ENCODE peak calls at places on chromosomes 3 and 15, in four cellular contexts. One of them, this sample, is unnamed.

GRCh38 chr15:101246824-101247745 is 4.8 kb downstream of the CHSY1 start:
- DNase-seq in anterior cingulate cortex: no peak
- DNase-seq in GM04503: no peak
- DNase-seq in GM03348: no peak
- DNase-seq in this sample: no peak

GRCh38 chr3:12196684-12197083 is 38.0 kb upstream of the TIMP4 start:
- DNase-seq in anterior cingulate cortex: no peak
- DNase-seq in GM04503: no peak
- DNase-seq in GM03348: no peak
- DNase-seq in this sample: no peak

GRCh38 chr15:29131336-29132109 is 138.1 kb downstream of the NSMCE3 start:
- DNase-seq in anterior cingulate cortex: no peak
- DNase-seq in GM04503: no peak
- DNase-seq in GM03348: no peak
- DNase-seq in this sample: no peak

GRCh38 chr15:61994216-61994615 is 66.0 kb downstream of the VPS13C start:
- DNase-seq in anterior cingulate cortex: no peak
- DNase-seq in GM04503: peak
- DNase-seq in GM03348: peak
- DNase-seq in this sample: peak

GRCh38 chr15:67307889-67308597 is 53.5 kb downstream of the IQCH start:
- DNase-seq in anterior cingulate cortex: no peak
- DNase-seq in GM04503: no peak
- DNase-seq in GM03348: no peak
- DNase-seq in this sample: no peak

GRCh38 chr15:63402498-63403253 is 21.0 kb upstream of the CA12 start:
- DNase-seq in anterior cingulate cortex: no peak
- DNase-seq in GM04503: no peak
- DNase-seq in GM03348: peak
- DNase-seq in this sample: peak

GRCh38 chr3:74443102-74443501 is 171.4 kb downstream of the CNTN3 start:
- DNase-seq in anterior cingulate cortex: no peak
- DNase-seq in GM04503: peak
- DNase-seq in GM03348: peak
- DNase-seq in this sample: no peak

GRCh38 chr3:136535906-136536305 is 216.3 kb downstream of the STAG1 start:
- DNase-seq in anterior cingulate cortex: no peak
- DNase-seq in GM04503: no peak
- DNase-seq in GM03348: peak
- DNase-seq in this sample: no peak

GRCh38 chr15:31338318-31338878 is 11.8 kb downstream of the KLF13 start:
- DNase-seq in anterior cingulate cortex: no peak
- DNase-seq in GM04503: no peak
- DNase-seq in GM03348: no peak
- DNase-seq in this sample: no peak

GRCh38 chr3:64082917-64083587 is 59.8 kb upstream of the PSMD6 start:
- DNase-seq in anterior cingulate cortex: no peak
- DNase-seq in GM04503: peak
- DNase-seq in GM03348: no peak
- DNase-seq in this sample: peak

GRCh38 chr15:60052796-60053195 is 48.7 kb downstream of the FOXB1 start:
- DNase-seq in anterior cingulate cortex: no peak
- DNase-seq in GM04503: no peak
- DNase-seq in GM03348: no peak
- DNase-seq in this sample: no peak

GRCh38 chr15:51750942-51751686 is at the start of gene TMOD2:
- DNase-seq in anterior cingulate cortex: no peak
- DNase-seq in GM04503: no peak
- DNase-seq in GM03348: peak
- DNase-seq in this sample: peak

GRCh38 chr15:42863572-42864239 is 56.9 kb downstream of the TTBK2 start:
- DNase-seq in anterior cingulate cortex: no peak
- DNase-seq in GM04503: no peak
- DNase-seq in GM03348: no peak
- DNase-seq in this sample: no peak

GRCh38 chr15:33448151-33448550 is 137.4 kb downstream of the RYR3 start:
- DNase-seq in anterior cingulate cortex: no peak
- DNase-seq in GM04503: no peak
- DNase-seq in GM03348: no peak
- DNase-seq in this sample: no peak

GRCh38 chr3:149010504-149010951 is 19.2 kb downstream of the GYG1 start:
- DNase-seq in anterior cingulate cortex: no peak
- DNase-seq in GM04503: no peak
- DNase-seq in GM03348: no peak
- DNase-seq in this sample: no peak

GRCh38 chr3:191340976-191341375 is 10.7 kb upstream of the UTS2B start:
- DNase-seq in anterior cingulate cortex: no peak
- DNase-seq in GM04503: no peak
- DNase-seq in GM03348: no peak
- DNase-seq in this sample: no peak

GRCh38 chr3:126982522-126983175 is at the start of gene PLXNA1:
- DNase-seq in anterior cingulate cortex: peak
- DNase-seq in GM04503: peak
- DNase-seq in GM03348: peak
- DNase-seq in this sample: peak

GRCh38 chr3:197811343-197811742 is 20.3 kb downstream of the LRCH3 start:
- DNase-seq in anterior cingulate cortex: no peak
- DNase-seq in GM04503: peak
- DNase-seq in GM03348: peak
- DNase-seq in this sample: peak

GRCh38 chr3:13110678-13111116 is 37.5 kb upstream of the IQSEC1 start:
- DNase-seq in anterior cingulate cortex: no peak
- DNase-seq in GM04503: no peak
- DNase-seq in GM03348: no peak
- DNase-seq in this sample: peak

GRCh38 chr3:127035672-127036071 is 52.8 kb downstream of the PLXNA1 start:
- DNase-seq in anterior cingulate cortex: no peak
- DNase-seq in GM04503: peak
- DNase-seq in GM03348: peak
- DNase-seq in this sample: peak

GRCh38 chr15:101135532-101136166 is 116.2 kb downstream of the CHSY1 start:
- DNase-seq in anterior cingulate cortex: no peak
- DNase-seq in GM04503: no peak
- DNase-seq in GM03348: no peak
- DNase-seq in this sample: no peak

GRCh38 chr3:76346680-76347079 is 561.3 kb upstream of the ZNF717 start:
- DNase-seq in anterior cingulate cortex: no peak
- DNase-seq in GM04503: no peak
- DNase-seq in GM03348: no peak
- DNase-seq in this sample: no peak

GRCh38 chr3:107938128-107938527 is 152.7 kb downstream of the CD47 start:
- DNase-seq in anterior cingulate cortex: no peak
- DNase-seq in GM04503: peak
- DNase-seq in GM03348: peak
- DNase-seq in this sample: peak

GRCh38 chr3:169144691-169145090 is 518.8 kb downstream of the MECOM start:
- DNase-seq in anterior cingulate cortex: no peak
- DNase-seq in GM04503: no peak
- DNase-seq in GM03348: no peak
- DNase-seq in this sample: peak

GRCh38 chr3:127982155-127982554 is 67.1 kb downstream of the KBTBD12 start:
- DNase-seq in anterior cingulate cortex: no peak
- DNase-seq in GM04503: no peak
- DNase-seq in GM03348: no peak
- DNase-seq in this sample: no peak

GRCh38 chr15:80636675-80637074 is 58.4 kb upstream of the ABHD17C start:
- DNase-seq in anterior cingulate cortex: no peak
- DNase-seq in GM04503: no peak
- DNase-seq in GM03348: no peak
- DNase-seq in this sample: no peak